ENCODE peak calls at places on chromosome 6, in four cellular contexts. One of them, this sample, is unnamed.

GRCh38 chr6:170185175-170185970 is 105.5 kb downstream of the DLL1 start:
- DNase-seq in GM12878: no peak
- DNase-seq in H1: no peak
- DNase-seq in K562: no peak
- DNase-seq in this sample: no peak

GRCh38 chr6:167870321-167870720 is 43.6 kb downstream of the AFDN start:
- DNase-seq in K562: no peak
- DNase-seq in GM12878: no peak
- DNase-seq in H1: no peak
- DNase-seq in this sample: no peak

GRCh38 chr6:144007455-144007778 is 642 bp downstream of the PLAGL1 start:
- DNase-seq in K562: no peak
- DNase-seq in GM12878: no peak
- DNase-seq in H1: no peak
- DNase-seq in this sample: no peak

GRCh38 chr6:152233547-152234320 is 403.4 kb downstream of the SYNE1 start:
- DNase-seq in GM12878: no peak
- DNase-seq in K562: no peak
- DNase-seq in H1: no peak
- DNase-seq in this sample: no peak

GRCh38 chr6:160973311-160973710 is 18.3 kb upstream of the MAP3K4 start:
- DNase-seq in H1: no peak
- DNase-seq in GM12878: no peak
- DNase-seq in K562: peak; percentile 50
- DNase-seq in this sample: no peak

GRCh38 chr6:7545509-7546369 is 4.3 kb downstream of the DSP start:
- DNase-seq in H1: no peak
- DNase-seq in GM12878: no peak
- DNase-seq in K562: no peak
- DNase-seq in this sample: no peak

GRCh38 chr6:40138273-40138720 is 204.0 kb upstream of the MOCS1 start:
- DNase-seq in GM12878: peak; percentile 27
- DNase-seq in K562: peak; percentile 22
- DNase-seq in H1: no peak
- DNase-seq in this sample: no peak

GRCh38 chr6:99563056-99563723 is 5.3 kb downstream of the CCNC start:
- DNase-seq in GM12878: no peak
- DNase-seq in K562: no peak
- DNase-seq in H1: no peak
- DNase-seq in this sample: no peak

GRCh38 chr6:39794231-39794630 is 2.1 kb downstream of the DAAM2 start:
- DNase-seq in H1: no peak
- DNase-seq in GM12878: no peak
- DNase-seq in K562: no peak
- DNase-seq in this sample: no peak

GRCh38 chr6:136640132-136640915 is 90.1 kb upstream of the MAP7 start:
- DNase-seq in K562: no peak
- DNase-seq in H1: no peak
- DNase-seq in GM12878: no peak
- DNase-seq in this sample: no peak
- TF ChIP-seq POLR2AphosphoS5 in K562: no peak
- TF ChIP-seq POLR2AphosphoS5 in H1: no peak
- TF ChIP-seq POLR2AphosphoS5 in GM12878: no peak
- TF ChIP-seq POLR2AphosphoS5 in this sample: no peak

GRCh38 chr6:30450908-30451818 is 38.1 kb upstream of the HLA-E start:
- DNase-seq in GM12878: peak; percentile 36
- DNase-seq in K562: no peak
- DNase-seq in H1: no peak
- DNase-seq in this sample: peak; percentile 85
- TF ChIP-seq EZH2 in GM12878: no peak
- TF ChIP-seq EZH2 in K562: no peak
- TF ChIP-seq EZH2 in H1: no peak
- TF ChIP-seq EZH2 in this sample: no peak

GRCh38 chr6:17278289-17279061 is 2.7 kb upstream of the RBM24 start:
- DNase-seq in GM12878: no peak
- DNase-seq in H1: no peak
- DNase-seq in K562: no peak
- DNase-seq in this sample: no peak
- TF ChIP-seq POLR2AphosphoS5 in GM12878: no peak
- TF ChIP-seq POLR2AphosphoS5 in H1: no peak
- TF ChIP-seq POLR2AphosphoS5 in K562: no peak
- TF ChIP-seq POLR2AphosphoS5 in this sample: no peak

DNA sequence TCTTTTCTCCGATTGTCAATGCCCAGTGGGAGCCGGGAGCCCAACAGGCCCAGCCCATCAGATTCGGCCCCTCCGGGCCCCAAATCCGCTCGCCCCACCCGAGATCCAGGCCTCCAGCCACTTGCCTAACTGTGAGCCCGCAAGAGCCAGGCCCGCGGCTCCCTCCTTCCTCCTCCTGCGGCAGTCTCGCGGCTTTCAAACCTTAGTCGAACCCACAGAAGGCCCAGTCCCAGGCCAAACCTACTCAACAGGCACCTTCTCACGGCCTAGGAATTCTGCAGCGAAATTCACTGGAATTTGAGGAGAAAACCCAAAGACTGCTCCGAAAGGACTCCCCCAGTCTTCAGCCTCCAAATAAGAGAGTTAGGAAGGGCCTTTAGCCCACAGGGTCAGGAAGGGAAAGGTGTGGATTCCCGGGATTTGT is 2.8 kb upstream of the TFAP2A start:
- DNase-seq in H1: no peak
- DNase-seq in K562: no peak
- DNase-seq in GM12878: no peak
- DNase-seq in this sample: no peak
- TF ChIP-seq EZH2 in H1: no peak
- TF ChIP-seq EZH2 in K562: no peak
- TF ChIP-seq EZH2 in GM12878: no peak
- TF ChIP-seq EZH2 in this sample: no peak

GRCh38 chr6:150320450-150320849 is 48.4 kb upstream of the IYD start:
- DNase-seq in H1: no peak
- DNase-seq in K562: no peak
- DNase-seq in GM12878: no peak
- DNase-seq in this sample: no peak
- TF ChIP-seq POLR2AphosphoS5 in H1: no peak
- TF ChIP-seq POLR2AphosphoS5 in K562: no peak
- TF ChIP-seq POLR2AphosphoS5 in GM12878: no peak
- TF ChIP-seq POLR2AphosphoS5 in this sample: no peak

GRCh38 chr6:35788423-35788982 is 7.7 kb downstream of the CLPSL1 start:
- DNase-seq in K562: no peak
- DNase-seq in GM12878: no peak
- DNase-seq in H1: no peak
- DNase-seq in this sample: no peak
- TF ChIP-seq EZH2 in K562: no peak
- TF ChIP-seq EZH2 in GM12878: no peak
- TF ChIP-seq EZH2 in H1: no peak
- TF ChIP-seq EZH2 in this sample: no peak

GRCh38 chr6:36317623-36318022 is 19.1 kb downstream of the BNIP5 start:
- DNase-seq in GM12878: no peak
- DNase-seq in K562: no peak
- DNase-seq in H1: no peak
- DNase-seq in this sample: no peak
- TF ChIP-seq POLR2AphosphoS5 in GM12878: no peak
- TF ChIP-seq POLR2AphosphoS5 in K562: no peak
- TF ChIP-seq POLR2AphosphoS5 in H1: no peak
- TF ChIP-seq POLR2AphosphoS5 in this sample: no peak

DNA sequence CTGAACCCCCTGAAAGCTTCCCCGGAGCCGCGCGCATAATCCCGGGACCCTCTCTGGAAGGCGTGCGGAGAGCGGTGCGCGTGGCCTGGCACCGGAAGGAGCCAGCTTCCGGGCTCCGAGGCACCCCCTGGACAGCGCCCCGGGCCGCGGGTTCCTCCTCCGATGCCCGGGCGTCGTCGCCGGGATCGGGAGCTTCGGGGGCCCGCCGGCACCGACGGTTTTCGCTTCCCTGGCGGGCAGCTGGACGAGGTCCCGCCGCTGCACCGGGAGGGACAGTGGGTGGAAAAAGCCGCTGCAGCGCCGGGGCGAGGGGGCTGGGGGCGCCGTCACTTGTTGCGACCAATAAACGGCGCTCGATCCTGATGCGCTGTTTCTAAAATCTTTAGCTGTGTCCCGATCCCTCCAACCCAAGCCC is 573 bp upstream of the SLC35D3 start:
- DNase-seq in K562: no peak
- DNase-seq in H1: no peak
- DNase-seq in GM12878: no peak
- DNase-seq in this sample: no peak
- TF ChIP-seq EZH2 in K562: no peak
- TF ChIP-seq EZH2 in H1: peak; percentile 73
- TF ChIP-seq EZH2 in GM12878: no peak
- TF ChIP-seq EZH2 in this sample: peak; percentile 66

DNA sequence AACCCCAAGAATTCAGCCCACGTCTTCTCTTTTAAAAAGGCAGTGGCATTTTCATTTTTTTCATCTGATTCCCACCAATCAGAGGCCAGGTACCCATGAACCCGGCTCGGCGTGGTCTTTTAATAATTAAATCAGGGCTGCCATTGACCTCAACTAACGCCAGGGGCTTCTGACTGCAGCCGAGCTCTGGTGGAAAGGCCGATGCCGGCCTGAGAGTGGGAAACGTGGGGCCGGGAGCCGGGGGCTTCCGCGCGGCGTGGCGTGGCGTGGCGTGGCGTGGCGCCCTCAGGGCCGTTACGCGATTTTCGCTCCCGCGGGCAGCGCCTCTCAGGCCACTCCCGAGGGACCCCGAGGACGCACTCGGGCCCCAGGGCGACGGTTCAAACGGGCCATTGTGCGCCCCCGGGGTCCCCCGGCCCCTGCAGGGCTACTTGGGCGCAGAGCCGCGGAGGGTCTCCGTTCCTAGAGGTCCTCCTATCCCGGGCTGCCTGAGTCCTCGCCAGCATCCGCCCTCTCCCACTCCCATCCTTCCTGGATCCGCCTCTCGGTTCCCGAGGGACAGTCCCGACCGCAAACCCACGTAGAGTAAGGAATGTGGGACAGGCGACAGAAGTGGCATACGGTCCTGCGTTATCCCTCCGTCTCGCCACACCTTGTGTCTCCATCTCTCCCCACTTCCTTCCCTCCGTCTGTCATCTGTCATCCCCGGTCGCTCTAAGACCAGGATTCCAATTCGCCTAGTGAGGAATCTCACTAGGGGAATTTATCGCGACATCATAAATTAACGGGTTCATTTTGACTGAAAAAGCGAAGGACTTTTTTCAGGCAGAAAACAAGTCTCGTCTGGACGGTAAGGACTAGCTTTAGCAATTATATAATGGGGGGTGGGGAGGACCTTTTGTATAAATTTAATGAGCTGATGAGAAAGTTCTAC is 876 bp upstream of the TBPL1 start:
- DNase-seq in GM12878: no peak
- DNase-seq in K562: peak; percentile 63
- DNase-seq in H1: no peak
- DNase-seq in this sample: no peak
- TF ChIP-seq POLR2AphosphoS5 in GM12878: peak; percentile 44
- TF ChIP-seq POLR2AphosphoS5 in K562: no peak
- TF ChIP-seq POLR2AphosphoS5 in H1: no peak
- TF ChIP-seq POLR2AphosphoS5 in this sample: no peak

GRCh38 chr6:107114872-107115694 is at the start of gene BEND3:
- DNase-seq in H1: no peak
- DNase-seq in GM12878: no peak
- DNase-seq in K562: peak; percentile 83
- DNase-seq in this sample: no peak
- TF ChIP-seq EZH2 in H1: no peak
- TF ChIP-seq EZH2 in GM12878: no peak
- TF ChIP-seq EZH2 in K562: no peak
- TF ChIP-seq EZH2 in this sample: no peak